ENCODE peak calls at places on chromosomes 6 and 20, in four cellular contexts. X is left ventricle myocardium inferior, L is IMR-90, I is uterus. M is an unnamed sample.

GRCh38 chr20:37516697-37517370 is 4.2 kb upstream of the NNAT start:
- DNase-seq in X (no peak), L (peak; percentile 93), I (no peak), M (peak; percentile 61)

GRCh38 chr6:165662671-165663282 is at the start of gene PDE10A:
- DNase-seq in X (peak; percentile 84), L (peak; percentile 55), I (peak; percentile 38), M (no peak)

GRCh38 chr6:148867851-148868250 is 121.0 kb downstream of the UST start:
- DNase-seq in X (no peak), L (peak; percentile 49), I (no peak), M (no peak)

GRCh38 chr6:168609914-168610490 is 169.0 kb downstream of the SMOC2 start:
- DNase-seq in X (no peak), L (no peak), I (peak; percentile 90), M (no peak)

GRCh38 chr20:4949833-4950178 is 51.5 kb downstream of the SLC23A2 start:
- DNase-seq in X (no peak), L (peak; percentile 63), I (peak; percentile 50), M (no peak)

GRCh38 chr20:11753155-11753554 is 164.5 kb upstream of the BTBD3 start:
- DNase-seq in X (no peak), L (no peak), I (no peak), M (no peak)

GRCh38 chr6:34066772-34067770 is 78.8 kb downstream of the GRM4 start:
- DNase-seq in X (no peak), L (no peak), I (no peak), M (no peak)

GRCh38 chr6:106383573-106383972 is 23.1 kb downstream of the CRYBG1 start:
- DNase-seq in X (no peak), L (no peak), I (no peak), M (no peak)

GRCh38 chr6:91213229-91213901 is 626.5 kb upstream of the MAP3K7 start:
- DNase-seq in X (no peak), L (no peak), I (no peak), M (no peak)

GRCh38 chr20:14773486-14773885 is 436.1 kb upstream of the FLRT3 start:
- DNase-seq in X (no peak), L (no peak), I (no peak), M (no peak)

GRCh38 chr20:32537657-32538525 is 47.2 kb downstream of the NOL4L start:
- DNase-seq in X (no peak), L (no peak), I (no peak), M (no peak)

GRCh38 chr20:32535316-32535952 is 49.7 kb downstream of the NOL4L start:
- DNase-seq in X (no peak), L (no peak), I (no peak), M (no peak)

GRCh38 chr20:32535953-32536823 is 48.9 kb downstream of the NOL4L start:
- DNase-seq in X (peak; percentile 48), L (peak; percentile 6), I (no peak), M (no peak)

GRCh38 chr20:32538526-32538918 is 46.6 kb downstream of the NOL4L start:
- DNase-seq in X (no peak), L (no peak), I (no peak), M (no peak)

DNA sequence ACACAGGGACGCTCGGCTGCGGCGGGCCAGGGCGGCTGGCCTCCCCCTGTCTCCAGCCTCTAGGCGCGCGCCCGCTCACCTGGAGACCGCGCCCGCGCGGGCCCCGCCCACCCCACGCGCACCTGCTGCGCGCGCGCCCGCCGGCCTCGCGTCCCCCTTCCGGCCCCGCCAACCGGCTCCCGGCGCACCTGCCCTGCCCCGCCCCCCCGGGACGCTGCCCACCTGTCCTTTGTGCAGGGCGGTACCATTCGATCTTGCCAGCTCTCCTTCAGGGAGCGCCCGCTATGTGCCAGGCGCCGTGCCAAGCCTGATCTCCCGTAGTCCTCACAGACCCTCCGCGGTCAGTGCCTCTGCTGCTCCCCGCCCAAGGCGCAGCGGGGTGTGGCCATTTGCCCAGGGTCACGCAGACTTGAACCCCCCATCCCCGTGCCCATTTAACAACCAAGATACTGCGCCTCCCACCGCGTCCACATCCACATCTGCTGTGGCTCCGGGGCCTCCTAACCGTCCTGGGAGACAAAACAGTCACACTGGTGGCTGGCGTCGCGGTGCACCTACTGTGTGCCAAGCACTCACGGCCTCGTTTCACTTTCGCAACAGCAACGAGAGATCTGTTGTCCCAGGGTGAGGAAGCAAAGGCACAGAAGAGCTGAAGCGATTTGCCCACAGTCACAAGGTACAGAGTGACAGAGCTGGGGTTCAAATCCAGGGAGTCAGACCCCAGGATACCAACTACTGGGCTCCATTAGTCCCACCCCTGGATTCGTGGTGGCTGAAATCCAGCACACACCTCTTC is 48.1 kb downstream of the NOL4L start:
- DNase-seq in X (no peak), L (no peak), I (no peak), M (no peak)
- H3K4me3 ChIP-seq in X (peak overlapping the region; percentile 70), L (no peak overlapping the region), I (peak overlapping the region; percentile 32), M (peak overlapping the region; percentile 39)

DNA sequence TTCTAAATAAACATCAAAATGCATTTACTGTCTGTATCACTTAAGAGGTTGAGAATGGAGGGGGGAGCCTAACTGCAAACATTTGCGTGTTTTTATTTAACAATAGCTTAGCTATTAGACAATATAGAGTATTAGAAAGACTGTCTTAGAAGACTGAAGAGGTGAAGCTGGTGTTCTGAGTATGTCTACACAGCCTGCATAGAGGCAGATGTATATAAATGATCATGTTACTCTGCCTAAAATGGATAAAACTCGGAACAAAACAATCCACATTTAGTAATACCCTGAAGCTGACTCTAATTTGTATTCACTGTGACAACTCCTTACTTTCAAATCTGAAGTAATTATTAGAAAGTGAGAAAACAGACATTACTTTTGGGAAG is 181.9 kb downstream of the GMPR start:
- DNase-seq in X (no peak), L (no peak), I (no peak), M (no peak)
- H3K4me1 ChIP-seq in X (peaks cover 24% of the 10 kb centered on the region), L (peaks cover 5% of the 10 kb centered on the region), I (peaks cover 6% of the 10 kb centered on the region), M (no peaks in the 10 kb centered on the region)

DNA sequence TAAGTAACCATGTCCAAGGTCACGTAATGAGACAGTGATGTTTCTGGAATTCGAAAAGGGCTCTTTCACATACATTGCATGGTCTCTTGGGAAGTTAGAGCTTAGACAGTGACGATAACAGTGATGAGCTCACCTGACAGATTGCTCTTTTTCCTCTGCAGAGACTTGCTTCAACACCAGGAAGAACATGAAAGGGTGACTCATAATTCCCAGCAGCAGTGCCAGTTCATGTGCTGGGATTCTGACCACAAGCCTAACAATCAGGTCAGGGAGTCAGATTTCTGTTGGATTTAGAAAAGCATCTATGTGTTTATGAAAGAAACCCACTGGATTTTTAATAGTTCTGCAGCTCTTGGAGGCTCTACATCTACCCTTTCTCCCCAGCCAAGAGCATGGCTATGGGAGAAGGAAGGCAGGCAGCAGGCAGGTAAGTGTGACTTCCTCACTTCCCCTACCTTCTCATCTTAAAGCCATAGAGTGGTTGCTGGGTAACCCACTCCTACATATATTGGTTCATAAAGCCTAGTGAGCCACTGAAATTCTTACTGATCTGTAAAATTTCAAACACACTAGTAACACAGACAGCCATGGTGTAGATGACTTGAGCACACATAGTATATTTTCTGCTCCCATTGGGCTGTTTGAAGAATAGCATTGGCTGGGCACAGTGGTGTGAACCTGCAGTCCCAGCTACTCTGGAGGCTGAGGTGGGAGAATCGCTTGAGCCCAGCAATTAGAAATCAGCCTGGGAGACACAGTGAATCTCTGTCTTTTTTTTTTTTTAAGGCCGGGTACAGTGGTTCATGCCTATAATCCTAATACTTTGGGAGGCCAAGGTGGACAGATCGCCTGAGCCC is 44.4 kb upstream of the LOC128125822 start:
- DNase-seq in X (no peak), L (peak; percentile 100), I (peak; percentile 88), M (peak; percentile 81)
- H3K27ac ChIP-seq in X (no peak overlapping the region), L (peak overlapping the region; percentile 81), I (peak overlapping the region; percentile 69), M (peak overlapping the region; percentile 90)

GRCh38 chr6:112187736-112188135 is 66.6 kb downstream of the LAMA4 start:
- DNase-seq in X (no peak), L (no peak), I (no peak), M (no peak)
- H3K4me3 ChIP-seq in X (no peak overlapping the region), L (no peak overlapping the region), I (no peak overlapping the region), M (no peak overlapping the region)

GRCh38 chr6:128333581-128334223 is 186.7 kb downstream of the PTPRK start:
- DNase-seq in X (no peak), L (no peak), I (no peak), M (no peak)

GRCh38 chr6:128339635-128340436 is 180.6 kb downstream of the PTPRK start:
- DNase-seq in X (no peak), L (peak; percentile 74), I (no peak), M (no peak)

GRCh38 chr6:128337619-128338018 is 182.8 kb downstream of the PTPRK start:
- DNase-seq in X (no peak), L (peak; percentile 32), I (no peak), M (no peak)

GRCh38 chr6:128335963-128336362 is 184.4 kb downstream of the PTPRK start:
- DNase-seq in X (no peak), L (no peak), I (no peak), M (no peak)

DNA sequence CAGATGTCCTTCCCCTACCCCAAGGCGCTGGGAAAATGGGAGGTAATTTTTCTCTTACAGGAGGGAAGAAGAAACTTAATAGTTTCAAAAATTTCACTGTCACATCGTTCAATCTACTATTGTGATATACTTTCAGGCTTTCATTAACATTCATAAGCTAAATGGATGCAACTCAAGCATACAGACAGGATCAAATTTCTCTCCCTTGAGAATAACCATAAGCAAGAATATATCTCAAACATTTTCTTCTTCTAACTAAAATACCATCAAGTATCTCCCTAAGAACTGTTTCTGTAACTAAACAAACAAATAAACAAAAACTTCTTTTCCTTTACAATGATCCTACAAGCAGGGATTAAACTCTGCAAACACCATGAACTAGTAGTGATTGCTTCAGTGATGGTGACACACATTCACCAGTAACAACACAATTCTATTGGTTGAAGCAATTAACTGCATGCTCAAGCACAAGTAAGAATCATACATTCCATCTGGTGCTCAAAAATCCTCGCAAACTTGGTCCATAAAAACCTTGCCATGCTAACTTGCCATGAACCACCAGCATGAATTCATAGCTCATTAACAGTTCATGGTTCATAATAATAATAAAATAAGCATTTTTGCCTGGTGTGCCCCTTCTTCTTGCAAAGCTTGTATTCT is 183.8 kb downstream of the PTPRK start:
- DNase-seq in X (no peak), L (peak; percentile 5), I (no peak), M (no peak)
- H3K4me1 ChIP-seq in X (peaks cover 70% of the 10 kb centered on the region), L (peaks cover 3% of the 10 kb centered on the region), I (no peaks in the 10 kb centered on the region), M (no peaks in the 10 kb centered on the region)

GRCh38 chr20:32231245-32231644 is 23.6 kb downstream of the POFUT1 start:
- DNase-seq in X (no peak), L (peak; percentile 10), I (no peak), M (no peak)
- H3K27ac ChIP-seq in X (no peak overlapping the region), L (no peak overlapping the region), I (no peak overlapping the region), M (no peak overlapping the region)

M was measured in RWPE2.